ENCODE peak calls at places on chromosomes 11 and 22, in four cellular contexts. H, U, M and B are unnamed samples.
A peak's percentile ranks its signal among the peaks of the same experiment; 100 is the strongest.

GRCh38 chr11:46293616-46294015 is 16.2 kb downstream of the CREB3L1 start:
- DNase-seq in H (no peak), M (peak; percentile 32), U (no peak), B (no peak)

GRCh38 chr22:30159561-30160353 is 79.5 kb downstream of the HORMAD2 start:
- DNase-seq in U (peak; percentile 60), H (peak; percentile 65), M (no peak), B (no peak)

GRCh38 chr11:13448876-13449275 is 14.1 kb downstream of the BTBD10 start:
- DNase-seq in U (no peak), M (peak; percentile 26), H (no peak), B (no peak)

GRCh38 chr11:59545179-59546020 is 34.1 kb downstream of the OR4D9 start:
- DNase-seq in U (no peak), M (no peak), H (no peak), B (no peak)

GRCh38 chr22:44838316-44839016 is 86.1 kb downstream of the ARHGAP8 start:
- DNase-seq in H (peak; percentile 10), M (no peak), U (no peak), B (no peak)

GRCh38 chr11:7252683-7253213 is 1.0 kb downstream of the SYT9 start:
- DNase-seq in H (peak; percentile 62), U (no peak), M (peak; percentile 12), B (no peak)

GRCh38 chr11:62152245-62153086 is 28.7 kb downstream of the INCENP start:
- DNase-seq in U (no peak), H (no peak), M (no peak), B (no peak)

GRCh38 chr11:57513911-57514537 is 1.5 kb downstream of the SLC43A1 start:
- DNase-seq in M (peak; percentile 50), H (peak; percentile 72), U (no peak), B (no peak)

GRCh38 chr11:12117200-12117995 is 7.0 kb downstream of the MICAL2 start:
- DNase-seq in M (no peak), H (no peak), U (no peak), B (no peak)

GRCh38 chr11:73307323-73308002 is 613 bp upstream of the ARHGEF17 start:
- DNase-seq in M (peak; percentile 98), H (peak; percentile 96), U (peak; percentile 98), B (peak; percentile 90)

GRCh38 chr11:41533761-41534160 is 74.3 kb upstream of the LRRC4C start:
- DNase-seq in H (no peak), M (no peak), U (no peak), B (no peak)

GRCh38 chr11:132060546-132060945 is 690.1 kb downstream of the NTM start:
- DNase-seq in H (no peak), U (no peak), M (no peak), B (no peak)

GRCh38 chr11:129458278-129458677 is 82.6 kb downstream of the BARX2 start:
- DNase-seq in H (no peak), M (no peak), U (no peak), B (no peak)

GRCh38 chr11:128235446-128235845 is 351.9 kb downstream of the ETS1 start:
- DNase-seq in M (no peak), H (no peak), U (no peak), B (no peak)

GRCh38 chr11:64614927-64615326 is 23.9 kb downstream of the SLC22A12 start:
- DNase-seq in H (no peak), U (no peak), M (no peak), B (peak; percentile 44)

GRCh38 chr22:28892175-28892731 is 8.9 kb downstream of the ZNRF3 start:
- DNase-seq in H (no peak), M (no peak), U (no peak), B (no peak)

GRCh38 chr11:93577291-93577690 is 34.1 kb upstream of the SMCO4 start:
- DNase-seq in U (no peak), M (no peak), H (no peak), B (no peak)

GRCh38 chr22:40654522-40655167 is 18.1 kb upstream of the MRTFA start:
- DNase-seq in M (peak; percentile 65), U (no peak), H (peak; percentile 69), B (peak; percentile 28)

GRCh38 chr11:20632169-20632532 is 32.7 kb downstream of the SLC6A5 start:
- DNase-seq in U (no peak), H (no peak), M (no peak), B (no peak)

GRCh38 chr22:43088616-43088978 is 594 bp downstream of the TTLL1 start:
- DNase-seq in H (no peak), U (no peak), M (no peak), B (no peak)

GRCh38 chr22:41001722-41002122 is 50.5 kb downstream of the RBX1 start:
- DNase-seq in U (peak; percentile 7), H (no peak), M (no peak), B (no peak)

GRCh38 chr22:49460662-49461371 is 366.9 kb downstream of the BRD1 start:
- DNase-seq in H (no peak), M (no peak), U (no peak), B (peak; percentile 21)

GRCh38 chr11:26985941-26986340 is 8.0 kb upstream of the FIBIN start:
- DNase-seq in M (no peak), U (no peak), H (no peak), B (no peak)

GRCh38 chr22:44678980-44679647 is 22.9 kb upstream of the PRR5 start:
- DNase-seq in H (no peak), M (no peak), U (no peak), B (no peak)

GRCh38 chr11:116972692-116973091 is 125.5 kb downstream of the SIK3 start:
- DNase-seq in H (no peak), M (no peak), U (no peak), B (no peak)

GRCh38 chr11:61302550-61302949 is 7.4 kb upstream of the VWCE start:
- DNase-seq in M (no peak), H (no peak), U (no peak), B (no peak)

GRCh38 chr11:117219995-117220394 is 11.9 kb downstream of the PCSK7 start:
- DNase-seq in U (no peak), M (no peak), H (no peak), B (no peak)

GRCh38 chr22:20128902-20129746 is 2.5 kb upstream of the ZDHHC8 start:
- DNase-seq in U (no peak), H (peak; percentile 90), M (no peak), B (peak; percentile 41)

DNA sequence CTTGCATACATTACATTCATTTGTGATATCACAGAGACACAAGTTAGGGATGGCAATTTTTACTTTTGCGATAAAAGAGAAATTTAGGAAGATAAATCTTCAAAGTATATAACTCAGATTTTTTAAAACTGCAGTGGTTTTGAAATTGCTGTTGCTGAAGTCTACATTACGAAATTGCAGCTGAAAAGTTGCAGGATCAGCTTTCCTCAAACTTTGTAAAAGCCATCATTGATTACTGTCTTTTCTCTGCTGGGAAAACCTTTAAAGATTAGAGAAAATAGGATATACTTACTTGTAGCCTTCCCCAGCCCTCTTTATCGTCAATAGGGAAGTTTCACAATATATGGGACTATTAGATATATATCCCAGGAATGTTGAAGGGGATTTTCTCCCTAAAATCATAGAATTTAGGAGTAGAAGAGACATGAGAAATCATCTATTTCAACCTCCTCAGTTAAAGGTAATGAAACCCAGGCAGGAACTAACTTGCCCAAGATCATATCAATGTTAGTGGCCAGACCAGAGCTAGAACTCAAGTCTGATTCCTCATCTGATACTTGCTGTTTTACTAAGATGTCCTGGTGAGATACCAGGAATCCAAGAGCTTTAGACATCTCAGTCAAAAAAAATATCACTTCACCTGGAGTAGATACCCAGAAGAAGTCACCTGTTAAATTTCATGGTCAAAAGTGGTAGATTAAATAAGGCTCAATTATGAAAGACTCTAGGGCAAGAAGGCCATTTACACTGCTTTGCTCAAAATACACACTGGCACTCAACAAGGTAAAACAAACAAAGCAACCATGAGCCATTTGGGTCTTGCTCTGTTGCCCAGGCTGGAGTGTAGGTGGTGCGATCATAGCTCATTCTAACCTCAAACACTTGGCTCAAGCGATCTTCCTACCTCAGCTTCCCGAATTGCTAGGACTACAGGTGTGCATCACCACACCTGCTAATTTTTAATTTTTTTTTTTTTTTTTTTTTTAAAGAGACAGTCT is 10.6 kb upstream of the AGBL2 start:
- DNase-seq in M (no peak), U (no peak), H (no peak), B (no peak)
- H3K4me3 ChIP-seq in M (no peak overlapping the region), U (no peak overlapping the region), H (no peak overlapping the region), B (no peak overlapping the region)

GRCh38 chr11:24900524-24900923 is 403.7 kb downstream of the LUZP2 start:
- DNase-seq in U (no peak), H (no peak), M (no peak), B (no peak)
- H3K4me3 ChIP-seq in U (no peak overlapping the region), H (peak overlapping the region; percentile 17), M (no peak overlapping the region), B (no peak overlapping the region)

DNA sequence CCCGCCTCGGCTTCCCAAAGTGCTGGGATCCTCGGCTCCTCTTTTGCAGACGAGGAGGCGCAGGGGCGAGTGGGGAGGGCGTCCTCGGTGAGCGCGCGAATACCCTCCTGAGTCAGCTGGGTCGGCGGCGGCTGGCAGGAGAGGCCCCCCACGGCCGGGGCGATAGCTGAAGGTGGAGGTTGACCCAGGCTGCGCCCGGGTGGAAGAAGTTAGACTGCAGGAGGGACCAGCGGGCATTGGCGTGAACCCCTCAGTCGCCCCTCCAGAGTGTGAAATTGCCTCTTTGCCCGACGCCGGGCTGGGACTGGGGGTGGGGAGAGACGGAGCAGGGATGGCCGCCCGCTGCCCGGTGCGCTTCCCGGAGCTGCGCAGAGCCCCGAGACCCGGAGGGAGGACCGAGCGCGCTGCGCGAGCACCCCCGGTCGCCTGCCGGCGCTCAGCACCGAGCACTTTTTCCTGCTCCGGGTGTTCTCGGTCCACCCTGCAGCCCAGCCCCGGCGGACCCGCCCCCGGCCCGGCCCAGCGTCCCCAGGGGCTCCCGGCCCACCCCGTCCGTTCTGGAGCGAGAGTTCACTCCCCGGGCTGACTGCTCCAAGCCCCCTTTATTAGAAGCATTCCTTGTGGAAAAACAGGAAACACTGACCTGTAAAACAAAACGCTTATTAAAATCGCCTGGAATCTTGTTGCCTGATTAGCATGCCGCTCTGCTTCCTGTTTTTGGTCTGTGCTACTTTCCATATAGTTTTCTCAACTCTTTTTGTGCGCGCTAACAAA is 13.7 kb upstream of the CPT1A start:
- DNase-seq in U (no peak), H (no peak), M (no peak), B (no peak)
- H3K4me3 ChIP-seq in U (peak overlapping the region; percentile 51), H (peak overlapping the region; percentile 45), M (peak overlapping the region; percentile 31), B (no peak overlapping the region)

GRCh38 chr22:46830841-46831240 is 68.4 kb downstream of the TBC1D22A start:
- DNase-seq in H (no peak), M (no peak), U (no peak), B (no peak)

GRCh38 chr22:46827781-46828180 is 65.3 kb downstream of the TBC1D22A start:
- DNase-seq in M (no peak), H (no peak), U (no peak), B (no peak)

GRCh38 chr22:46828323-46829139 is 66.1 kb downstream of the TBC1D22A start:
- DNase-seq in M (no peak), H (no peak), U (no peak), B (no peak)

GRCh38 chr22:46829140-46829891 is 66.9 kb downstream of the TBC1D22A start:
- DNase-seq in H (no peak), U (peak; percentile 76), M (no peak), B (no peak)

DNA sequence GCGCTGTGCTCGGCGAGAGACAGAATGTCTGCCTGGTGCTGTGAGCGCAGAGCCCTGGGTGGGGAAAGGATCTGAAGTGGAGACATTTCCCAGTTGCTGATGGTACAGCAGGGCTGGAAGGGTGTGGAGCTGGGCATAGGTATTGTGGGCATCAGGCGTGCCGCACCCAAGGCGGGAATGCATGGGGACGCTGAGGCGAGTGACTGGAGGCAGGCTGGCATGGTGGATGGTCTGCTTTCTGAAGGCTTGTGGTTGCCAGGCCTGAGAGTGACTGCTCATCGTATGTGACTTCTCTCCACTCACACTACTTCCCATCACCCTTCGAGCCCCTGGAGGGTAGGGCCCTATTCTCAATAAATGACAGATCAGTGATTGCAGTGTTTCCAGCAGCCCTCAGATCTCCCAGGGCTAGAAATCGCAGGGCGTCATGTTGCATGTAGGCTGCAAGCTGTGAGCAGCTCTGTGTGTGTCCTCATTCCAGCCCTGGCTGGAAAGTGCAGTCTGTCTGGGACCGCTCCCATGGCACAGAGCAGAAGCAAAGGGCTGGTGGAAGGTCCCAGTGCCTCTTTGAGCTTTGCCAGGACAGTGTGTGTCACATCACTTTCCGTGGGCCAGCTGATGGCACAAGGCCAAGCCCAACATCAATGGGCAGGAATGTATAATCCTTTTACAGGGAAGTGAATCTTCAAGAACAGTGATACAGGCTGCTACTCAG is 67.7 kb downstream of the TBC1D22A start:
- DNase-seq in M (peak; percentile 63), H (no peak), U (no peak), B (no peak)
- H3K4me3 ChIP-seq in M (no peak overlapping the region), H (no peak overlapping the region), U (no peak overlapping the region), B (no peak overlapping the region)